ENCODE peak calls at places on chromosomes 3 and 15, in five cellular contexts. F, D, P, N and T are unnamed samples.
A peak's percentile ranks its signal among the peaks of the same experiment; 100 is the strongest.

GRCh38 chr3:124669470-124669869 is 60.8 kb upstream of the UMPS start:
- DNase-seq in F (no peak), D (no peak), P (no peak), N (no peak), T (no peak)

GRCh38 chr3:14278265-14278798 is 99.7 kb downstream of the LSM3 start:
- DNase-seq in F (no peak), D (no peak), P (no peak), N (no peak), T (no peak)

GRCh38 chr3:45781271-45781670 is 15.1 kb downstream of the SLC6A20 start:
- DNase-seq in F (no peak), D (no peak), P (no peak), N (no peak), T (no peak)

GRCh38 chr15:22884344-22884743 is 45.9 kb downstream of the NIPA2 start:
- DNase-seq in F (no peak), D (no peak), P (peak; percentile 9), N (no peak), T (no peak)

GRCh38 chr15:48630245-48630644 is 15.3 kb downstream of the FBN1 start:
- DNase-seq in F (no peak), D (no peak), P (no peak), N (no peak), T (no peak)

GRCh38 chr3:42667523-42668402 is 14.3 kb downstream of the ZBTB47 start:
- DNase-seq in F (peak; percentile 6), D (no peak), P (no peak), N (no peak), T (no peak)

GRCh38 chr3:129370248-129370964 is 58.0 kb downstream of the EFCAB12 start:
- DNase-seq in F (no peak), D (no peak), P (no peak), N (no peak), T (no peak)

GRCh38 chr3:126954141-126954845 is 28.6 kb upstream of the PLXNA1 start:
- DNase-seq in F (no peak), D (peak; percentile 62), P (no peak), N (peak; percentile 44), T (peak; percentile 60)

GRCh38 chr15:43215961-43216360 is 4.9 kb downstream of the EPB42 start:
- DNase-seq in F (no peak), D (no peak), P (no peak), N (no peak), T (no peak)

GRCh38 chr15:68055224-68055705 is 1.1 kb downstream of the PIAS1 start:
- DNase-seq in F (no peak), D (peak; percentile 71), P (peak; percentile 39), N (peak; percentile 95), T (peak; percentile 76)

GRCh38 chr15:32029862-32030781 is at the start of gene CHRNA7:
- DNase-seq in F (no peak), D (peak; percentile 62), P (peak; percentile 92), N (peak; percentile 74), T (peak; percentile 59)

GRCh38 chr15:77532846-77533245 is 99.9 kb downstream of the LINGO1 start:
- DNase-seq in F (no peak), D (no peak), P (no peak), N (no peak), T (no peak)

GRCh38 chr15:66961407-66961884 is 104.0 kb upstream of the SMAD3 start:
- DNase-seq in F (no peak), D (no peak), P (no peak), N (no peak), T (no peak)

GRCh38 chr15:82538961-82539689 is 1.1 kb downstream of the RPS17 start:
- DNase-seq in F (no peak), D (no peak), P (no peak), N (no peak), T (no peak)

GRCh38 chr15:80991446-80991845 is 1.8 kb upstream of the MESD start:
- DNase-seq in F (no peak), D (no peak), P (no peak), N (peak; percentile 24), T (no peak)

GRCh38 chr15:96254168-96254567 is 76.3 kb upstream of the NR2F2 start:
- DNase-seq in F (no peak), D (no peak), P (no peak), N (no peak), T (no peak)

GRCh38 chr3:48716508-48716981 is 476 bp downstream of the IP6K2 start:
- DNase-seq in F (no peak), D (no peak), P (peak; percentile 18), N (peak; percentile 58), T (no peak)

DNA sequence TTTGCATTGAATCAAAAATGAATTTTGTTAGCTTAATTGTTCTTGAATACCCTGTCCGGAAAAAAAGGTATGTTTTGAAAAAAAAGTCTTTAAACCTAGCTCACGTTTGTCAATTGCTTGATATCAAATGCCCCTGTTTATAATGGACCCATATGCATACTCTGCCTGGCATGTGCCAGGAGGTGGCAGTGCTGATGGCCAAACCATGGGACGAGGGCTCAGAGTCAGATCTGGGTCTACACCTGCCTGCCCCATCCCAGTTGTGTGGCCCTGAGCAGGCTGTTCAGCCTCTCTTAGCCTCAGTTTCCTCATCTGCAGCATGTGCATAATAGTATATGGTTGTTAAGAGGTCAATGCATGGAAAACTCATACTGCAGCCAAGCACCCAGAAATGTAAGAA is 38.8 kb downstream of the PRKCD start:
- DNase-seq in F (no peak), D (no peak), P (no peak), N (no peak), T (no peak)
- TF ChIP-seq CTCF in F (no peak), D (no peak), P (no peak), N (no peak), T (no peak)

DNA sequence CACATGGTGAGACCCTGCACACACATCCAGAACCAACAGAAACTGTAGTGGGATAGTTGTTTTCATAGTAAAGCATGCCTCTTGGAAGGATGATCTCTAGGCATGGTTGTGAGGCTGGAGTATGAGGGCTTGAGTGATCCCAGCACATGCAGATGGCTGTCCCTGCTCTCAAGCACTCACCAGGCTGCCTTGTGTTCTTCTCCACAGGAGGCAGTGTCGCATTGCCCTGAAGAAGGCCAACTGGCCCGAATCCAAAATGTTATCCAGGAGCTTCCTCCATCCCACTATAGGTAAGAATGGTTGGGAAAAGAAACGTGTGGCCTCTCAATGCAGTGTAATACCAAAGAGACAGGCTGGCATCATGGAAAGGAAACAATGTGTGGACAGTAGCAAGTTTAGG is 82.7 kb downstream of the TMEM39A start:
- DNase-seq in F (no peak), D (no peak), P (no peak), N (no peak), T (no peak)
- TF ChIP-seq CTCF in F (no peak), D (no peak), P (no peak), N (no peak), T (no peak)

DNA sequence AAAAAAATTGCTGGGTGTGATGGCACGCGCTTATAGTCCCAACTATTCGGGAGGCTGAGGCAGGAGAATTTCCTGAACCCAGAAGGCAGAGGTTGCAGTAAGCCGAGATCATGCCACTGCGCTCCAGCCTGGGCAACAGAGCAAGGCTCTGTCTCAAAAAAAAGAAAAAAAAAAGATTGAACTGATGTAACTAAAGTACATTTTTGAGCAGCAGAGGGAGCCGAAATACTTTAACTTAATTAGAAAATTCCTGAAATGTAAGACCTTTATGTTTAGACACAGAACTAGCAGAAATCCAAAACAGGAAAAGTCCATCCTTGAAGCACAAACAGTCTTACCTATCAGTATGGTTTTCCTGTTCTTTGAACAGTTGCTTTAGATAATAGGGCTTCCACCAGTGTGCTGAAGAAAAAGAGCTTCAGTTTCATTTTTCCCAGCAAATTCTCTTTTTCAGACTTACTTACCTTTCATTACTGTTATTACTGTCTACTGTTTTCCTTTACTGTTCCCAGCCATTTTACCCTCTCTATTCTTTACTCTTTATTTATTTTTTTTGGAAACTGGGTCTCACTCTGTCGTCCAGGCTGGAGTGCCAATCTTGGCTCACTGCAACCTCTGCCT is 33.4 kb upstream of the ZNF609 start:
- DNase-seq in F (no peak), D (no peak), P (peak; percentile 49), N (peak; percentile 28), T (no peak)
- TF ChIP-seq CTCF in F (no peak), D (no peak), P (peak; percentile 19), N (no peak), T (peak; percentile 24)

GRCh38 chr3:107632576-107632975 is 109.8 kb downstream of the BBX start:
- DNase-seq in F (no peak), D (no peak), P (no peak), N (no peak), T (no peak)

GRCh38 chr3:107629556-107629955 is 106.8 kb downstream of the BBX start:
- DNase-seq in F (no peak), D (no peak), P (no peak), N (no peak), T (no peak)

GRCh38 chr3:107633327-107634141 is 110.8 kb downstream of the BBX start:
- DNase-seq in F (no peak), D (peak; percentile 48), P (no peak), N (peak; percentile 71), T (peak; percentile 44)

GRCh38 chr3:107630779-107631178 is 108.0 kb downstream of the BBX start:
- DNase-seq in F (no peak), D (no peak), P (no peak), N (no peak), T (no peak)

DNA sequence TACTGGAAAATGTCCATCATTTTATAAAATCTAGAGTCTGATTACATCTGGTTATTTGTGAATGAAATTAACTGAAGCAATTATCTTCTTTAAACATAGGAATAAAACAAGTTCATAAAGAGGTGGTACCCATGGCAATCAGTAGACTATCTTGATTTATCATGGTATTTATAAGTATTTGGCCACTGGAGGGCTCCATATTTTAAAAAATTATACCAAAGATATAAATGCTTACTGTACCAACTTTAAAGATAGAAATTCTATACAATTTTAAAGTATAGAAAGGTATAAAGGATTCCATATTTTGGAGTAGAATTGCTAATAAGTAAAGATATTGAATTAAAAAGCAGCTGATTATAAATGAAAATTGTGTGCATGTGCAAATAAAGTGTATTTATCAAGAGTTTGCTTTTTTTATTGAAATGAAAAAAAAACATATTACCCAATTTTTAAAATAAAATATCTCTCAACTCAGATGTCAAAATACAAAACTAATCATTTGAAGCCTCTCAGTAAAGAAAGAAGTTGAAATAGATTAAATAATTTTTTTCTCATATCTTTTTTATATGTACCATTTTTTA is 105.3 kb downstream of the BBX start:
- DNase-seq in F (no peak), D (no peak), P (no peak), N (no peak), T (no peak)
- TF ChIP-seq CTCF in F (no peak), D (no peak), P (peak; percentile 20), N (no peak), T (no peak)

GRCh38 chr15:87626835-87627234 is 629.7 kb downstream of the NTRK3 start:
- DNase-seq in F (no peak), D (no peak), P (no peak), N (no peak), T (no peak)

GRCh38 chr15:87620393-87620792 is 636.1 kb downstream of the NTRK3 start:
- DNase-seq in F (no peak), D (no peak), P (no peak), N (no peak), T (no peak)

GRCh38 chr15:87619161-87619960 is 637.2 kb downstream of the NTRK3 start:
- DNase-seq in F (no peak), D (no peak), P (no peak), N (no peak), T (no peak)

GRCh38 chr15:87628311-87628710 is 628.2 kb downstream of the NTRK3 start:
- DNase-seq in F (no peak), D (no peak), P (peak; percentile 5), N (no peak), T (no peak)

DNA sequence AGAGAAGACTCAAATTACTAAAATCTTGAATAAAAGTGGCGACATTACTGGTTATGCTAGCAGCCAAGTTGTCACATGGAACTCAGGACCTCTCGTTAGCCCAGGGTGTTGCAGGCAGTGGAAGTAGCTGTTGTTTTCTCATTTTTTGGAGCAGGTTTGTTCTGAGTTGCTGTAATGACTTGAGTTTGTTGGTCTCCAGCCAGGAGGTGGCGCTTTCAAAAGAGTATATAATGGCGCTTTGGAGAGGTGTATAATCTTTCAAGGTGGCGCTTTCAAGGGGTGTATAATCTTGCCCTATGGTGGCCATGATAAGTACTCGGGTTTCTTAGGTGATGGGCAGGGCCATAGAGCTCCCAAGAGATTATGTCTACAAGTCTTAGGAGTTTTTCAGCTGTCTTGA is 632.7 kb downstream of the NTRK3 start:
- DNase-seq in F (no peak), D (no peak), P (peak; percentile 18), N (peak; percentile 3), T (no peak)
- TF ChIP-seq CTCF in F (no peak), D (no peak), P (peak; percentile 18), N (no peak), T (no peak)